ENCODE peak calls at places on chromosome 1, in five cellular contexts. N is fibroblast of mammary gland, B is tibial nerve, R is kidney, I is immature natural killer cell. Q is an unnamed sample.

GRCh38 chr1:41743361-41743760 is 175.4 kb downstream of the HIVEP3 start:
- DNase-seq in N (peak), B (no peak), R (no peak), I (no peak), Q (no peak)

GRCh38 chr1:8456306-8456912 is 138.5 kb downstream of the SLC45A1 start:
- DNase-seq in N (peak), B (no peak), R (no peak), I (no peak), Q (no peak)

GRCh38 chr1:3037281-3038040 is 16.2 kb downstream of the ACTRT2 start:
- DNase-seq in N (no peak), B (no peak), R (peak), I (no peak), Q (no peak)

GRCh38 chr1:220924331-220924730 is 45.1 kb downstream of the HLX start:
- DNase-seq in N (peak), B (no peak), R (no peak), I (no peak), Q (no peak)

GRCh38 chr1:209480345-209480744 is 103.2 kb upstream of the CAMK1G start:
- DNase-seq in N (no peak), B (no peak), R (no peak), I (no peak), Q (no peak)

GRCh38 chr1:226938903-226939438 is 1.1 kb upstream of the COQ8A start:
- DNase-seq in N (peak), B (no peak), R (no peak), I (no peak), Q (no peak)

GRCh38 chr1:97904528-97904927 is 16.3 kb downstream of the DPYD start:
- DNase-seq in N (peak), B (no peak), R (no peak), I (no peak), Q (no peak)

GRCh38 chr1:198179556-198179981 is 22.8 kb downstream of the NEK7 start:
- DNase-seq in N (peak), B (no peak), R (no peak), I (peak), Q (no peak)

GRCh38 chr1:18155881-18156385 is 48.3 kb downstream of the IGSF21 start:
- DNase-seq in N (no peak), B (no peak), R (no peak), I (no peak), Q (no peak)

GRCh38 chr1:184219414-184219813 is 167.4 kb upstream of the C1orf21 start:
- DNase-seq in N (peak), B (no peak), R (no peak), I (no peak), Q (no peak)

Q was measured in suprapubic skin.